ENCODE peak calls at places on chromosomes 6 and 20, in ten cellular contexts. One of them, this sample, is unnamed. For H3K27me3 and H3K4me1, the result is how much of the 10 kb centered on the place peaks cover.

GRCh38 chr6:129766959-129767728 is 57.2 kb upstream of the ARHGAP18 start:
- DNase-seq in Panc1: no peak
- DNase-seq in body of pancreas: peak
- DNase-seq in heart left ventricle: peak
- DNase-seq in GM23248: peak
- DNase-seq in uterus: no peak
- DNase-seq in suprapubic skin: no peak
- DNase-seq in PC-3: peak
- DNase-seq in CD8-positive, alpha-beta memory T cell: peak
- DNase-seq in mammary epithelial cell: peak
- DNase-seq in this sample: peak

GRCh38 chr6:17839526-17839925 is 132.8 kb upstream of the NUP153 start:
- DNase-seq in Panc1: no peak
- DNase-seq in body of pancreas: no peak
- DNase-seq in heart left ventricle: no peak
- DNase-seq in GM23248: no peak
- DNase-seq in uterus: no peak
- DNase-seq in suprapubic skin: no peak
- DNase-seq in PC-3: no peak
- DNase-seq in CD8-positive, alpha-beta memory T cell: no peak
- DNase-seq in mammary epithelial cell: no peak
- DNase-seq in this sample: no peak

GRCh38 chr6:169997930-169998218 is 246.5 kb downstream of the ERMARD start:
- DNase-seq in Panc1: no peak
- DNase-seq in body of pancreas: no peak
- DNase-seq in heart left ventricle: no peak
- DNase-seq in GM23248: no peak
- DNase-seq in uterus: no peak
- DNase-seq in suprapubic skin: no peak
- DNase-seq in PC-3: no peak
- DNase-seq in CD8-positive, alpha-beta memory T cell: no peak
- DNase-seq in mammary epithelial cell: no peak
- DNase-seq in this sample: no peak

GRCh38 chr6:74482180-74482579 is 723.7 kb downstream of the COL12A1 start:
- DNase-seq in Panc1: no peak
- DNase-seq in body of pancreas: no peak
- DNase-seq in heart left ventricle: no peak
- DNase-seq in GM23248: no peak
- DNase-seq in uterus: no peak
- DNase-seq in suprapubic skin: no peak
- DNase-seq in PC-3: no peak
- DNase-seq in CD8-positive, alpha-beta memory T cell: no peak
- DNase-seq in mammary epithelial cell: no peak
- DNase-seq in this sample: no peak

GRCh38 chr6:158321960-158322359 is 9.7 kb downstream of the TULP4 start:
- DNase-seq in Panc1: no peak
- DNase-seq in body of pancreas: no peak
- DNase-seq in heart left ventricle: no peak
- DNase-seq in GM23248: peak
- DNase-seq in uterus: no peak
- DNase-seq in suprapubic skin: no peak
- DNase-seq in PC-3: peak
- DNase-seq in CD8-positive, alpha-beta memory T cell: no peak
- DNase-seq in mammary epithelial cell: peak
- DNase-seq in this sample: no peak

GRCh38 chr6:8064638-8065518 is 689 bp upstream of the BLOC1S5 start:
- DNase-seq in Panc1: no peak
- DNase-seq in body of pancreas: no peak
- DNase-seq in heart left ventricle: no peak
- DNase-seq in GM23248: no peak
- DNase-seq in uterus: no peak
- DNase-seq in suprapubic skin: no peak
- DNase-seq in PC-3: no peak
- DNase-seq in CD8-positive, alpha-beta memory T cell: no peak
- DNase-seq in mammary epithelial cell: no peak
- DNase-seq in this sample: no peak

GRCh38 chr6:63449714-63450113 is 122.6 kb upstream of the LOC128125822 start:
- DNase-seq in Panc1: no peak
- DNase-seq in body of pancreas: no peak
- DNase-seq in heart left ventricle: no peak
- DNase-seq in GM23248: no peak
- DNase-seq in uterus: no peak
- DNase-seq in suprapubic skin: no peak
- DNase-seq in PC-3: no peak
- DNase-seq in CD8-positive, alpha-beta memory T cell: no peak
- DNase-seq in mammary epithelial cell: no peak
- DNase-seq in this sample: no peak

GRCh38 chr6:170274713-170275560 is 15.9 kb downstream of the DLL1 start:
- DNase-seq in Panc1: no peak
- DNase-seq in body of pancreas: no peak
- DNase-seq in heart left ventricle: peak
- DNase-seq in GM23248: no peak
- DNase-seq in uterus: no peak
- DNase-seq in suprapubic skin: no peak
- DNase-seq in PC-3: no peak
- DNase-seq in CD8-positive, alpha-beta memory T cell: no peak
- DNase-seq in mammary epithelial cell: no peak
- DNase-seq in this sample: no peak

GRCh38 chr6:168713839-168714238 is 272.9 kb downstream of the SMOC2 start:
- DNase-seq in Panc1: no peak
- DNase-seq in body of pancreas: peak
- DNase-seq in heart left ventricle: no peak
- DNase-seq in GM23248: peak
- DNase-seq in uterus: no peak
- DNase-seq in suprapubic skin: no peak
- DNase-seq in PC-3: peak
- DNase-seq in CD8-positive, alpha-beta memory T cell: no peak
- DNase-seq in mammary epithelial cell: no peak
- DNase-seq in this sample: peak

GRCh38 chr20:10788877-10789276 is 115.1 kb upstream of the JAG1 start:
- DNase-seq in Panc1: no peak
- DNase-seq in body of pancreas: no peak
- DNase-seq in heart left ventricle: no peak
- DNase-seq in GM23248: no peak
- DNase-seq in uterus: no peak
- DNase-seq in suprapubic skin: no peak
- DNase-seq in PC-3: no peak
- DNase-seq in CD8-positive, alpha-beta memory T cell: no peak
- DNase-seq in mammary epithelial cell: no peak
- DNase-seq in this sample: no peak

DNA sequence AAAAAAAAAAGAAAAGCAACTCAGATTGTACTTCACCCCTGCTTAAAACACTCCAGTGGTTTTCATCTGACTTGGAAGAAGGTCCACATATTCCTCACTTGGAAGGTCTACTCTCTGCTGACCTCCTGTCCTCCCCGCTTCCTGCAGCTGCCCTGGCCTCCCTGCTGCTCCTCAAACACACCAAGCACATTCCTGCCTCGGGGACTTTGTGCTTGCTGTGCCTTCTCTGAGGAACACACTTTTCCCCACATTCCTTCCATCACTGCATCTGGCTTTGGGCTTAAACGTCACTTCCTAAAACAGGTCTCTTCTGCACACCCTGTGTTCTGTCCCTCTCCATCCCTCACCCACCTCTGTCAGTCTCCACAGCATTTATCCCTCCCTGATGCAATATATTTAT is 4.9 kb upstream of the PDYN start:
- DNase-seq in Panc1: no peak
- DNase-seq in body of pancreas: no peak
- DNase-seq in heart left ventricle: no peak
- DNase-seq in GM23248: no peak
- DNase-seq in uterus: no peak
- DNase-seq in suprapubic skin: no peak
- DNase-seq in PC-3: no peak
- DNase-seq in CD8-positive, alpha-beta memory T cell: no peak
- DNase-seq in mammary epithelial cell: no peak
- DNase-seq in this sample: no peak
- H3K27me3 ChIP-seq in Panc1: under half
- H3K27me3 ChIP-seq in body of pancreas: under half
- H3K27me3 ChIP-seq in heart left ventricle: under half
- H3K27me3 ChIP-seq in GM23248: half or more
- H3K27me3 ChIP-seq in uterus: under half
- H3K27me3 ChIP-seq in suprapubic skin: half or more
- H3K27me3 ChIP-seq in PC-3: half or more
- H3K27me3 ChIP-seq in CD8-positive, alpha-beta memory T cell: under half
- H3K27me3 ChIP-seq in mammary epithelial cell: under half
- H3K27me3 ChIP-seq in this sample: under half

DNA sequence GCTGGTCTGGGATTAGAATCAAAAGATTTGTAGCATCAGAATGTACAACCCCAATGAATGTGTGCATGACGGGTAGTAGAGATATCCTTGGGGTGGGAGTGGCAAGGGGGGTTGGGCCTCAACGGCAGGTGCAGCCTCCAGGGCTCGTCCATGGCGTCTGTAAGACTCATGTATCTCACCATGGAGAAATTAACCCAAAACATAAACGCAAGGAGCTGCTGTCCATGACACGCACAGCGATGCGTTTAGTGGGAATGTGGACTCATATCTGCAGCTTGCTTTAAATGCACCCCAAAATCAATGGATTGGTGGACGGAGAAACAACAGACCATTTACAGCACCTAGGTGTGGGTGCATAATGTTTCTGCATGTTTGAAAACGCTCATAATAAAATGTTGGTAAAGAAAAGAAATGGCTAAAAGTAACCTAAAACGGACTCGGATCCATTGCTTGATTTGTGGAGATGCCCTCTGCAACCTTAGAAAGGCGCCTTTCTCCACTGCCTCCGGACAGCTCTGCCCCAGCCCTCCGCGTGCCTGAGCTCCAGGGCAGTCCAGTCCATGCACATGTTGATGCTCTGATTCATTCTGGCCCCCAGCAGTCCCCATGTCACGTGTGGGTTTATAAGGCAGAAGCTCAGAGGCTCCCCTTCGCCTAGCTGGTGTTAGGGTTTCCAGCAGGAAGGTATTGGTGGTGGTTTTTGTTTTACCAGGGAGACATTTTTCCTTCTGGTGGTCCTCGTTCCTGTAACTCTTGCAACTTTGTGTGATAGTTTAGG is 24.5 kb downstream of the PYGB start:
- DNase-seq in Panc1: no peak
- DNase-seq in body of pancreas: no peak
- DNase-seq in heart left ventricle: peak
- DNase-seq in GM23248: peak
- DNase-seq in uterus: no peak
- DNase-seq in suprapubic skin: peak
- DNase-seq in PC-3: no peak
- DNase-seq in CD8-positive, alpha-beta memory T cell: no peak
- DNase-seq in mammary epithelial cell: no peak
- DNase-seq in this sample: peak
- H3K4me1 ChIP-seq in Panc1: under half
- H3K4me1 ChIP-seq in body of pancreas: under half
- H3K4me1 ChIP-seq in heart left ventricle: under half
- H3K4me1 ChIP-seq in GM23248: under half
- H3K4me1 ChIP-seq in uterus: under half
- H3K4me1 ChIP-seq in suprapubic skin: under half
- H3K4me1 ChIP-seq in PC-3: under half
- H3K4me1 ChIP-seq in CD8-positive, alpha-beta memory T cell: under half
- H3K4me1 ChIP-seq in mammary epithelial cell: under half
- H3K4me1 ChIP-seq in this sample: under half

DNA sequence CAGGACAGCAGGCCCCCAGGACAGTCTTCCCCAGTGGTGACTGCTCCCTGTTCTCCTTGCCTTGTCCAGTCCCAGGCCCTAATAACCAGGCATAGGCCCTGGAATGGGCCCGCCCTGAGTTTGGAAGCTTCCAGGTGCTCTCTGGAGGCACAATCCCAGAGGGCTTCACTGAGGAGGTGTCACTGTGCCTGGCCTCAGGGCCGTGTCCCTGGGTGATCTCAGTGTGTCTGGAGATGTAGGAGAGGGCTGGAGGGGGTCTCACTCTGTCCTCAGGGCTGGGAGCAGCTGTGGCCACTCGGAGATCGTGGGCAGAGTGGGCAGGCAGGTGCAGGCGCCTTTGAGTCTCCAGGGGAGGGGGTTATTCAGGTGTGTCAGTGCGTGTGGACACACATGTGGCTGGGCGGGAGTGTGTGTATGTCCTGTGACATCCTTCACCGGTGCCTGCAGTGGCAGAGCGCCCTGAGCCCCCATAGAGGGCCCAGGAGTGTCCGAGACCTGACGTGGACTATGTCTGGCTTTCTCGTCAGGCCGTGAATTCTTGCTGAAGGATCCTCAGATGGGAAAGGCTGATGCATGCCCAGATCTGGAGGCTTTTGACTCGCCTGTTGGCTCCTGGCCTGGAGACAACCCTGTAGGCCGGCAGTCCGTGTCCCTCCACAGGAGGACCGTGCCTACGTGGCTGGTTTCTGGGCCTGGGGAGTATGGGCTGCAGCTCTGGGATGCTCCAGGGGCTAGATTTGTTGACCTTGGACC is 5.5 kb upstream of the NPBWR2 start:
- DNase-seq in Panc1: no peak
- DNase-seq in body of pancreas: no peak
- DNase-seq in heart left ventricle: peak
- DNase-seq in GM23248: no peak
- DNase-seq in uterus: no peak
- DNase-seq in suprapubic skin: peak
- DNase-seq in PC-3: no peak
- DNase-seq in CD8-positive, alpha-beta memory T cell: no peak
- DNase-seq in mammary epithelial cell: no peak
- DNase-seq in this sample: peak
- H3K27me3 ChIP-seq in Panc1: under half
- H3K27me3 ChIP-seq in body of pancreas: under half
- H3K27me3 ChIP-seq in heart left ventricle: under half
- H3K27me3 ChIP-seq in GM23248: under half
- H3K27me3 ChIP-seq in uterus: under half
- H3K27me3 ChIP-seq in suprapubic skin: under half
- H3K27me3 ChIP-seq in PC-3: under half
- H3K27me3 ChIP-seq in CD8-positive, alpha-beta memory T cell: under half
- H3K27me3 ChIP-seq in mammary epithelial cell: under half
- H3K27me3 ChIP-seq in this sample: under half

GRCh38 chr6:156846845-156847599 is 69.8 kb downstream of the ARID1B start:
- DNase-seq in Panc1: no peak
- DNase-seq in body of pancreas: no peak
- DNase-seq in heart left ventricle: no peak
- DNase-seq in GM23248: no peak
- DNase-seq in uterus: no peak
- DNase-seq in suprapubic skin: no peak
- DNase-seq in PC-3: no peak
- DNase-seq in CD8-positive, alpha-beta memory T cell: no peak
- DNase-seq in mammary epithelial cell: no peak
- DNase-seq in this sample: no peak

GRCh38 chr6:156841508-156841907 is 64.3 kb downstream of the ARID1B start:
- DNase-seq in Panc1: no peak
- DNase-seq in body of pancreas: no peak
- DNase-seq in heart left ventricle: no peak
- DNase-seq in GM23248: no peak
- DNase-seq in uterus: no peak
- DNase-seq in suprapubic skin: no peak
- DNase-seq in PC-3: no peak
- DNase-seq in CD8-positive, alpha-beta memory T cell: no peak
- DNase-seq in mammary epithelial cell: no peak
- DNase-seq in this sample: no peak

GRCh38 chr6:156842598-156843250 is 65.5 kb downstream of the ARID1B start:
- DNase-seq in Panc1: no peak
- DNase-seq in body of pancreas: no peak
- DNase-seq in heart left ventricle: no peak
- DNase-seq in GM23248: peak
- DNase-seq in uterus: no peak
- DNase-seq in suprapubic skin: no peak
- DNase-seq in PC-3: no peak
- DNase-seq in CD8-positive, alpha-beta memory T cell: no peak
- DNase-seq in mammary epithelial cell: no peak
- DNase-seq in this sample: no peak

GRCh38 chr6:156845447-156845846 is 68.3 kb downstream of the ARID1B start:
- DNase-seq in Panc1: no peak
- DNase-seq in body of pancreas: no peak
- DNase-seq in heart left ventricle: no peak
- DNase-seq in GM23248: no peak
- DNase-seq in uterus: no peak
- DNase-seq in suprapubic skin: no peak
- DNase-seq in PC-3: no peak
- DNase-seq in CD8-positive, alpha-beta memory T cell: no peak
- DNase-seq in mammary epithelial cell: no peak
- DNase-seq in this sample: no peak

GRCh38 chr6:156844089-156844488 is 66.9 kb downstream of the ARID1B start:
- DNase-seq in Panc1: no peak
- DNase-seq in body of pancreas: no peak
- DNase-seq in heart left ventricle: no peak
- DNase-seq in GM23248: no peak
- DNase-seq in uterus: no peak
- DNase-seq in suprapubic skin: no peak
- DNase-seq in PC-3: no peak
- DNase-seq in CD8-positive, alpha-beta memory T cell: no peak
- DNase-seq in mammary epithelial cell: no peak
- DNase-seq in this sample: no peak
- H3K4me1 ChIP-seq in Panc1: under half
- H3K4me1 ChIP-seq in body of pancreas: under half
- H3K4me1 ChIP-seq in heart left ventricle: half or more
- H3K4me1 ChIP-seq in GM23248: under half
- H3K4me1 ChIP-seq in uterus: under half
- H3K4me1 ChIP-seq in suprapubic skin: half or more
- H3K4me1 ChIP-seq in PC-3: under half
- H3K4me1 ChIP-seq in CD8-positive, alpha-beta memory T cell: under half
- H3K4me1 ChIP-seq in mammary epithelial cell: under half
- H3K4me1 ChIP-seq in this sample: under half